ENCODE peak calls at places on chromosomes 5 and 9, in ten cellular contexts. One of them, this sample, is unnamed.

GRCh38 chr5:113770648-113771047 is 257.2 kb downstream of the YTHDC2 start:
- DNase-seq in NCI-H2081: no peak
- DNase-seq in colonic mucosa: no peak
- DNase-seq in WTC11: no peak
- DNase-seq in activated naive CD8-positive, alpha-beta T cell treated with anti-CD3 and anti-CD28 coated beads, Interleukin-2, amount 50 U/mL, for 24 hours: no peak
- DNase-seq in mucosa of descending colon: no peak
- DNase-seq in T-helper 1 cell: no peak
- DNase-seq in HFF-Myc: no peak
- DNase-seq in GM03348: no peak
- DNase-seq in stimulated activated CD8-positive, alpha-beta memory T cell treated with anti-CD3 and anti-CD28 coated beads, Interleukin-4, amount 100 ng/mL, for 1 hour: no peak
- DNase-seq in this sample: no peak

GRCh38 chr5:50730336-50730735 is 63.9 kb downstream of the PARP8 start:
- DNase-seq in NCI-H2081: no peak
- DNase-seq in colonic mucosa: no peak
- DNase-seq in WTC11: no peak
- DNase-seq in activated naive CD8-positive, alpha-beta T cell treated with anti-CD3 and anti-CD28 coated beads, Interleukin-2, amount 50 U/mL, for 24 hours: no peak
- DNase-seq in mucosa of descending colon: no peak
- DNase-seq in T-helper 1 cell: no peak
- DNase-seq in HFF-Myc: no peak
- DNase-seq in GM03348: no peak
- DNase-seq in stimulated activated CD8-positive, alpha-beta memory T cell treated with anti-CD3 and anti-CD28 coated beads, Interleukin-4, amount 100 ng/mL, for 1 hour: no peak
- DNase-seq in this sample: no peak

GRCh38 chr5:160774646-160775313 is 77.2 kb downstream of the ATP10B start:
- DNase-seq in NCI-H2081: no peak
- DNase-seq in colonic mucosa: no peak
- DNase-seq in WTC11: no peak
- DNase-seq in activated naive CD8-positive, alpha-beta T cell treated with anti-CD3 and anti-CD28 coated beads, Interleukin-2, amount 50 U/mL, for 24 hours: no peak
- DNase-seq in mucosa of descending colon: no peak
- DNase-seq in T-helper 1 cell: no peak
- DNase-seq in HFF-Myc: no peak
- DNase-seq in GM03348: no peak
- DNase-seq in stimulated activated CD8-positive, alpha-beta memory T cell treated with anti-CD3 and anti-CD28 coated beads, Interleukin-4, amount 100 ng/mL, for 1 hour: no peak
- DNase-seq in this sample: no peak

GRCh38 chr5:143037071-143037470 is 266.9 kb downstream of the ARHGAP26 start:
- DNase-seq in NCI-H2081: no peak
- DNase-seq in colonic mucosa: no peak
- DNase-seq in WTC11: no peak
- DNase-seq in activated naive CD8-positive, alpha-beta T cell treated with anti-CD3 and anti-CD28 coated beads, Interleukin-2, amount 50 U/mL, for 24 hours: peak; percentile 14
- DNase-seq in mucosa of descending colon: no peak
- DNase-seq in T-helper 1 cell: no peak
- DNase-seq in HFF-Myc: no peak
- DNase-seq in GM03348: no peak
- DNase-seq in stimulated activated CD8-positive, alpha-beta memory T cell treated with anti-CD3 and anti-CD28 coated beads, Interleukin-4, amount 100 ng/mL, for 1 hour: no peak
- DNase-seq in this sample: no peak

GRCh38 chr5:154394328-154394727 is 51.5 kb upstream of the SAP30L start:
- DNase-seq in NCI-H2081: no peak
- DNase-seq in colonic mucosa: peak; percentile 79
- DNase-seq in WTC11: no peak
- DNase-seq in activated naive CD8-positive, alpha-beta T cell treated with anti-CD3 and anti-CD28 coated beads, Interleukin-2, amount 50 U/mL, for 24 hours: no peak
- DNase-seq in mucosa of descending colon: peak; percentile 81
- DNase-seq in T-helper 1 cell: no peak
- DNase-seq in HFF-Myc: no peak
- DNase-seq in GM03348: no peak
- DNase-seq in stimulated activated CD8-positive, alpha-beta memory T cell treated with anti-CD3 and anti-CD28 coated beads, Interleukin-4, amount 100 ng/mL, for 1 hour: no peak
- DNase-seq in this sample: no peak

GRCh38 chr5:20230010-20230409 is 242.0 kb upstream of the CDH18 start:
- DNase-seq in NCI-H2081: no peak
- DNase-seq in colonic mucosa: no peak
- DNase-seq in WTC11: no peak
- DNase-seq in activated naive CD8-positive, alpha-beta T cell treated with anti-CD3 and anti-CD28 coated beads, Interleukin-2, amount 50 U/mL, for 24 hours: no peak
- DNase-seq in mucosa of descending colon: no peak
- DNase-seq in T-helper 1 cell: no peak
- DNase-seq in HFF-Myc: no peak
- DNase-seq in GM03348: no peak
- DNase-seq in stimulated activated CD8-positive, alpha-beta memory T cell treated with anti-CD3 and anti-CD28 coated beads, Interleukin-4, amount 100 ng/mL, for 1 hour: no peak
- DNase-seq in this sample: no peak

GRCh38 chr5:139638090-139638735 is 9.9 kb upstream of the CXXC5 start:
- DNase-seq in NCI-H2081: no peak
- DNase-seq in colonic mucosa: peak; percentile 85
- DNase-seq in WTC11: peak; percentile 54
- DNase-seq in activated naive CD8-positive, alpha-beta T cell treated with anti-CD3 and anti-CD28 coated beads, Interleukin-2, amount 50 U/mL, for 24 hours: no peak
- DNase-seq in mucosa of descending colon: peak; percentile 86
- DNase-seq in T-helper 1 cell: no peak
- DNase-seq in HFF-Myc: no peak
- DNase-seq in GM03348: peak; percentile 92
- DNase-seq in stimulated activated CD8-positive, alpha-beta memory T cell treated with anti-CD3 and anti-CD28 coated beads, Interleukin-4, amount 100 ng/mL, for 1 hour: no peak
- DNase-seq in this sample: peak; percentile 81

GRCh38 chr9:97237311-97237786 is 70.1 kb upstream of the CCDC180 start:
- DNase-seq in NCI-H2081: no peak
- DNase-seq in colonic mucosa: no peak
- DNase-seq in WTC11: peak; percentile 42
- DNase-seq in activated naive CD8-positive, alpha-beta T cell treated with anti-CD3 and anti-CD28 coated beads, Interleukin-2, amount 50 U/mL, for 24 hours: no peak
- DNase-seq in mucosa of descending colon: no peak
- DNase-seq in T-helper 1 cell: no peak
- DNase-seq in HFF-Myc: no peak
- DNase-seq in GM03348: no peak
- DNase-seq in stimulated activated CD8-positive, alpha-beta memory T cell treated with anti-CD3 and anti-CD28 coated beads, Interleukin-4, amount 100 ng/mL, for 1 hour: no peak
- DNase-seq in this sample: no peak

This sample was measured in BE2C.